ENCODE peak calls at places on chromosomes 6 and 20, in five cellular contexts. H is lung, S is bronchial epithelial cell, E is IMR-90, P is hepatocyte. U is an unnamed sample.
A peak's percentile ranks its signal among the peaks of the same experiment; 100 is the strongest.

GRCh38 chr6:79391511-79391910 is 145.7 kb downstream of the LCA5 start:
- DNase-seq in H (no peak), P (no peak), S (no peak), E (no peak), U (no peak)

GRCh38 chr6:132934496-132934895 is 120.1 kb downstream of the RPS12 start:
- DNase-seq in E (no peak), H (no peak), S (no peak), P (no peak), U (no peak)

GRCh38 chr20:58481541-58482021 is 33.6 kb downstream of the APCDD1L start:
- DNase-seq in E (no peak), P (peak; percentile 64), S (peak; percentile 23), H (peak; percentile 54), U (peak; percentile 32)

GRCh38 chr6:36912583-36912982 is 26.8 kb downstream of the C6orf89 start:
- DNase-seq in H (no peak), S (peak; percentile 91), E (peak; percentile 89), P (peak; percentile 30), U (peak; percentile 38)

GRCh38 chr20:39910536-39910935 is 778.5 kb downstream of the MAFB start:
- DNase-seq in S (no peak), H (no peak), P (no peak), E (no peak), U (no peak)

GRCh38 chr6:132063738-132064137 is 112.6 kb upstream of the CCN2 start:
- DNase-seq in P (peak; percentile 37), S (peak; percentile 86), E (peak; percentile 85), H (no peak), U (peak; percentile 91)

GRCh38 chr20:33437141-33437911 is 6.2 kb downstream of the SNTA1 start:
- DNase-seq in E (peak; percentile 44), S (no peak), H (no peak), P (peak; percentile 26), U (peak; percentile 50)

GRCh38 chr20:44597930-44598329 is 15.6 kb downstream of the PKIG start:
- DNase-seq in S (no peak), P (no peak), H (no peak), E (no peak), U (peak; percentile 52)

GRCh38 chr6:151536280-151536534 is 42.4 kb downstream of the CCDC170 start:
- DNase-seq in E (no peak), H (no peak), P (no peak), S (no peak), U (no peak)

GRCh38 chr20:41678799-41679198 is 60.6 kb upstream of the CHD6 start:
- DNase-seq in H (no peak), P (no peak), S (no peak), E (no peak), U (no peak)

GRCh38 chr20:17967595-17968365 is 814 bp downstream of the SNX5 start:
- DNase-seq in H (no peak), E (peak; percentile 63), S (no peak), P (no peak), U (peak; percentile 66)

GRCh38 chr20:61874421-61875068 is 191.1 kb downstream of the TAF4 start:
- DNase-seq in E (peak; percentile 18), P (peak; percentile 28), S (peak; percentile 15), H (no peak), U (peak; percentile 1)

GRCh38 chr20:38831995-38832620 is 26.6 kb downstream of the PPP1R16B start:
- DNase-seq in S (no peak), P (no peak), H (no peak), E (no peak), U (no peak)

GRCh38 chr20:50067461-50067860 is 45.5 kb downstream of the UBE2V1 start:
- DNase-seq in P (no peak), S (no peak), E (no peak), H (no peak), U (no peak)

GRCh38 chr6:90859612-90860011 is 272.7 kb upstream of the MAP3K7 start:
- DNase-seq in H (no peak), P (no peak), S (peak; percentile 10), E (no peak), U (no peak)

GRCh38 chr6:166900956-166901607 is 55.3 kb downstream of the RNASET2 start:
- DNase-seq in E (no peak), H (no peak), P (no peak), S (no peak), U (no peak)

GRCh38 chr20:51122931-51123658 is 100.2 kb upstream of the KCNG1 start:
- DNase-seq in E (no peak), S (no peak), P (no peak), H (no peak), U (no peak)

GRCh38 chr20:18532626-18533025 is 24.9 kb downstream of the SEC23B start:
- DNase-seq in E (no peak), H (no peak), S (no peak), P (no peak), U (no peak)

GRCh38 chr6:36625161-36625919 is 31.2 kb downstream of the SRSF3 start:
- DNase-seq in S (no peak), P (no peak), H (no peak), E (peak; percentile 79), U (peak; percentile 86)

GRCh38 chr6:47044418-47044817 is 2.3 kb upstream of the ADGRF1 start:
- DNase-seq in P (peak; percentile 47), E (no peak), S (peak; percentile 98), H (no peak), U (no peak)

GRCh38 chr20:41571006-41571405 is 47.2 kb downstream of the CHD6 start:
- DNase-seq in E (no peak), S (no peak), H (no peak), P (no peak), U (no peak)

GRCh38 chr20:32098786-32099185 is 10.7 kb upstream of the TM9SF4 start:
- DNase-seq in E (no peak), H (no peak), S (no peak), P (no peak), U (no peak)

GRCh38 chr20:22795897-22796296 is 211.5 kb upstream of the FOXA2 start:
- DNase-seq in S (peak; percentile 92), H (no peak), P (peak; percentile 72), E (peak; percentile 99), U (peak; percentile 96)

GRCh38 chr6:111958534-111958933 is 85.3 kb upstream of the FYN start:
- DNase-seq in E (no peak), H (no peak), S (no peak), P (no peak), U (no peak)

GRCh38 chr20:33007376-33008335 is at the start of gene BPIFB2:
- DNase-seq in S (no peak), H (no peak), E (no peak), P (no peak), U (no peak)

GRCh38 chr6:7819641-7820040 is 90.9 kb downstream of the TXNDC5 start:
- DNase-seq in H (no peak), P (no peak), S (no peak), E (peak; percentile 42), U (peak; percentile 59)

GRCh38 chr6:62285612-62286469 is at the start of gene KHDRBS2:
- DNase-seq in E (no peak), H (peak; percentile 91), S (peak; percentile 34), P (peak; percentile 95), U (no peak)

GRCh38 chr6:64437996-64438395 is 802.4 kb downstream of the PHF3 start:
- DNase-seq in S (no peak), E (no peak), P (no peak), H (no peak), U (no peak)

GRCh38 chr20:53163486-53163885 is 191.3 kb downstream of the TSHZ2 start:
- DNase-seq in S (peak; percentile 35), P (no peak), E (peak; percentile 10), H (no peak), U (peak; percentile 57)

GRCh38 chr6:122620428-122620827 is 10.2 kb downstream of the PKIB start:
- DNase-seq in E (no peak), S (no peak), P (no peak), H (no peak), U (no peak)

GRCh38 chr20:20894280-20894679 is 181.8 kb upstream of the RALGAPA2 start:
- DNase-seq in E (no peak), H (no peak), S (no peak), P (no peak), U (no peak)

GRCh38 chr20:20897922-20898321 is 185.5 kb upstream of the RALGAPA2 start:
- DNase-seq in H (peak; percentile 3), S (no peak), E (no peak), P (no peak), U (no peak)

GRCh38 chr20:20892328-20892727 is 179.9 kb upstream of the RALGAPA2 start:
- DNase-seq in E (no peak), P (no peak), S (no peak), H (no peak), U (no peak)

GRCh38 chr20:20895537-20895936 is 183.1 kb upstream of the RALGAPA2 start:
- DNase-seq in H (no peak), P (no peak), S (no peak), E (no peak), U (no peak)

GRCh38 chr20:20894753-20895152 is 182.3 kb upstream of the RALGAPA2 start:
- DNase-seq in S (no peak), E (no peak), H (no peak), P (no peak), U (no peak)
- TF ChIP-seq CTCF in S (no peak), E (no peak), H (no peak), P (no peak), U (no peak)

GRCh38 chr6:32637219-32637880 is at the start of gene HLA-DQA1:
- DNase-seq in P (no peak), H (no peak), S (no peak), E (no peak), U (no peak)
- H3K4me3 ChIP-seq in P (no peak within 1 kb of the TSS), H (peak within 1 kb of the TSS; percentile 16), S (no peak within 1 kb of the TSS), E (no peak within 1 kb of the TSS), U (no peak within 1 kb of the TSS)

DNA sequence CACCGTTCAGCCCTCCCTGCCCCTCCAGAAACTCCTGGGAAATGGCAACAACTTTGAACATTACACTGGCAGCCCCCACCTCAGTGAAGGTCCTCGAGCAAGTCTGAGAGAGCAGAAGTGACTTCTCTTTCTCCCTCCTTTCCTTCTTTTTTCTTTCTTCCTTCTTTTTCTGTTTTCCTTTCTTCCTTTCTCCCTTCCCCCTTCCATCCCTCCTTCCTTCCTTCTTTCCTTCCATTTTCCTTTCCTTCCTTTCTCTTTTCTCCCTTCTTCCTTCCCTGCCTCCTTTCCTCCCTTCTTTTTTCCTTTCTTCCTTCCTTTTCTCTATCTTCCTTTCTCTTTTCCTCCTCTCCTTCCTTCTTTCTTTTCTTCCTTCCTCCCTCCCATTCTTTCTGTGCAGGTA is 162.7 kb downstream of the UNC5CL start:
- DNase-seq in E (no peak), H (no peak), P (no peak), S (no peak), U (no peak)
- TF ChIP-seq CTCF in E (no peak), H (no peak), P (no peak), S (no peak), U (no peak)

GRCh38 chr20:47350181-47350550 is 6.3 kb downstream of the ZMYND8 start:
- DNase-seq in S (no peak), P (no peak), H (no peak), E (no peak), U (no peak)
- H3K4me3 ChIP-seq in S (no peak overlapping the region), P (no peak overlapping the region), H (no peak overlapping the region), E (no peak overlapping the region), U (peak overlapping the region; percentile 10)

GRCh38 chr6:72140795-72141194 is 254.4 kb downstream of the RIMS1 start:
- DNase-seq in E (peak; percentile 38), S (peak; percentile 30), P (no peak), H (no peak), U (peak; percentile 3)
- TF ChIP-seq CTCF in E (peak; percentile 37), S (no peak), P (peak; percentile 23), H (no peak), U (no peak)

U was measured in fibroblast of the aortic adventitia.